ENCODE peak calls at places on chromosomes 16 and 17, in eight cellular contexts. Y, E, J, V, O, R, B and K are unnamed samples.

GRCh38 chr17:29839656-29840055 is 90.4 kb downstream of the SSH2 start:
- ATAC-seq in Y (no peak), E (no peak), J (no peak), V (no peak), O (no peak), R (no peak), B (no peak), K (no peak)

GRCh38 chr16:23324727-23325126 is 22.6 kb downstream of the SCNN1B start:
- ATAC-seq in Y (peak), E (no peak), J (no peak), V (peak), O (peak), R (peak), B (no peak), K (no peak)

GRCh38 chr17:58557981-58558380 is 43.5 kb upstream of the MTMR4 start:
- ATAC-seq in Y (no peak), E (no peak), J (no peak), V (no peak), O (no peak), R (no peak), B (no peak), K (no peak)

GRCh38 chr17:72056155-72056554 is 64.7 kb upstream of the SOX9 start:
- ATAC-seq in Y (no peak), E (no peak), J (no peak), V (no peak), O (no peak), R (no peak), B (no peak), K (no peak)

GRCh38 chr17:57874434-57875108 is 24.7 kb upstream of the MRPS23 start:
- ATAC-seq in Y (peak), E (peak), J (no peak), V (no peak), O (no peak), R (peak), B (peak), K (peak)

GRCh38 chr16:85520853-85521736 is 92.0 kb upstream of the GSE1 start:
- ATAC-seq in Y (peak), E (no peak), J (peak), V (no peak), O (no peak), R (peak), B (peak), K (no peak)

GRCh38 chr17:58184308-58184985 is 8.1 kb upstream of the EPX start:
- ATAC-seq in Y (no peak), E (peak), J (peak), V (no peak), O (peak), R (no peak), B (no peak), K (no peak)

GRCh38 chr17:20954794-20955193 is 88.0 kb downstream of the USP22 start:
- ATAC-seq in Y (no peak), E (no peak), J (no peak), V (no peak), O (no peak), R (no peak), B (peak), K (no peak)

GRCh38 chr17:9389116-9389515 is 186.5 kb downstream of the STX8 start:
- ATAC-seq in Y (peak), E (peak), J (no peak), V (no peak), O (peak), R (peak), B (peak), K (no peak)

GRCh38 chr16:20850981-20851380 is 44.7 kb downstream of the REXO5 start:
- ATAC-seq in Y (no peak), E (no peak), J (peak), V (no peak), O (peak), R (peak), B (no peak), K (peak)

GRCh38 chr17:9298135-9298534 is 276.8 kb downstream of the NTN1 start:
- ATAC-seq in Y (peak), E (no peak), J (no peak), V (no peak), O (no peak), R (no peak), B (no peak), K (no peak)

GRCh38 chr16:12729448-12729847 is 74.2 kb downstream of the CPPED1 start:
- ATAC-seq in Y (no peak), E (peak), J (no peak), V (no peak), O (no peak), R (no peak), B (no peak), K (no peak)

GRCh38 chr16:49158029-49158642 is 123.5 kb downstream of the CBLN1 start:
- ATAC-seq in Y (no peak), E (no peak), J (no peak), V (peak), O (no peak), R (no peak), B (no peak), K (no peak)

GRCh38 chr16:69469807-69470561 is 45.6 kb downstream of the CYB5B start:
- ATAC-seq in Y (no peak), E (no peak), J (peak), V (peak), O (peak), R (no peak), B (no peak), K (no peak)

GRCh38 chr17:66397486-66397885 is 95.1 kb downstream of the PRKCA start:
- ATAC-seq in Y (no peak), E (no peak), J (no peak), V (no peak), O (no peak), R (no peak), B (no peak), K (no peak)

GRCh38 chr16:3625911-3626732 is 14.7 kb upstream of the SLX4 start:
- ATAC-seq in Y (no peak), E (no peak), J (peak), V (peak), O (peak), R (no peak), B (no peak), K (no peak)

GRCh38 chr16:72960101-72960500 is 87.8 kb downstream of the ZFHX3 start:
- ATAC-seq in Y (no peak), E (no peak), J (no peak), V (peak), O (peak), R (no peak), B (no peak), K (no peak)

GRCh38 chr16:68197250-68197649 is 38.7 kb downstream of the ESRP2 start:
- ATAC-seq in Y (no peak), E (peak), J (no peak), V (peak), O (peak), R (no peak), B (no peak), K (no peak)
- H3K27ac ChIP-seq in Y (no peak), E (no peak), J (no peak), V (peak), O (no peak), R (no peak), B (no peak), K (no peak)

DNA sequence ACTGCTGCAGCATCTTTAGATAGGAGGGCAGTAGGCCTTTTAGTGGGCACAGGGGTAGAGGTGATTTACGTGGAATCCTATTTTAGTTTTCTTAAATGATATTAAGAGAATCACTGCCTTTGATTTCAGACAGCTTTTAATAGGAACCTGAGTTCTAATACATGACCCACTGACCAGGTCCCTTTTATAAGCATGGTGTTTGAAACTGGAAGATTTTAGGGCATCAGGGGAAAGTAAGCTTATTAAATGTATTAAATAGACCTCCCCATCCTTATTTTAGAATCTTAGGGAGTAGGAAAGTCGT is 2.0 kb downstream of the MSL1 start:
- ATAC-seq in Y (no peak), E (no peak), J (no peak), V (no peak), O (no peak), R (no peak), B (no peak), K (no peak)
- TF ChIP-seq POLR2A in Y (no peak), E (no peak), J (no peak), V (no peak), O (no peak), R (no peak), B (no peak), K (no peak)

GRCh38 chr16:31452631-31453106 is 6.6 kb upstream of the ARMC5 start:
- ATAC-seq in Y (peak), E (peak), J (peak), V (no peak), O (peak), R (no peak), B (peak), K (peak)

GRCh38 chr16:31451201-31451600 is 8.1 kb upstream of the ARMC5 start:
- ATAC-seq in Y (no peak), E (no peak), J (no peak), V (no peak), O (no peak), R (no peak), B (no peak), K (no peak)

GRCh38 chr16:31455601-31456314 is 3.5 kb upstream of the ARMC5 start:
- ATAC-seq in Y (no peak), E (no peak), J (no peak), V (no peak), O (no peak), R (no peak), B (no peak), K (no peak)

GRCh38 chr16:31451681-31452351 is 7.5 kb upstream of the ARMC5 start:
- ATAC-seq in Y (peak), E (peak), J (peak), V (peak), O (peak), R (peak), B (peak), K (peak)

GRCh38 chr16:31453255-31454204 is 5.8 kb upstream of the ARMC5 start:
- ATAC-seq in Y (peak), E (peak), J (no peak), V (peak), O (peak), R (no peak), B (no peak), K (peak)
- H3K27ac ChIP-seq in Y (peak), E (peak), J (peak), V (peak), O (peak), R (peak), B (peak), K (peak)

DNA sequence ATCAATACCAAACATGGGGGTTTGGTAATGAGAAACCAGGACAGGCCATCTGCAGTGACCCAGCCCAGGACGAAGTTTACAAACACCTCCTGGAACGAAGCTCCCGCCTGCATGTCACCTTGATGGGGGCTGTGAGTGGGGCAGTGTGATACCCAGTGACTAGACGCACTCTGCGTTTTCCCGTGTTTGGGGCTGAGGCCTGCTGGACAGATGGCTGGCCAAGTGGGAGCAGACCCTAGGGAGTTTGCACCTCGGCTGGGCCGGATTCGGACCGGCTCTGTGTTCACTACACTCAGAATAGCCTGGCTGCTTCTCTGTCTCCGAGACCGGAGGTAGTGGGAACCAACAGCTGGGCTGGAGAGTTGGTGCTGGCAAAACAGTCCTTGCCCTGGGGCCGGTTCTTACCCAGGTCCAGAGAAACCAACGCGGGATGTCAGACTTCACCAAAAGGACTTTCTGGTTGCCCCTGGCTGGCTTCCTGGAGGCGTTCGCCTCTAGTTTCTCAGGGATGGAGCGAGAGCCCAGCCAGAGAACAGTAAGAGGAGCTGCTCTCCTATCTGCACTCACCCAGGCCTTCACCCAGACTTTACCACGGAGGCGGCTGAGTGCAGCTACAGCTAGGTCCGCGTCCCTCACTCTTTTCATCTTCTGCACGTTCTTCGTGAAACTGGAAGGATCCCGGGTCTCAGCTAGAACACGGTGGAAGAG is 20.4 kb downstream of the CARHSP1 start:
- ATAC-seq in Y (no peak), E (peak), J (no peak), V (no peak), O (peak), R (no peak), B (no peak), K (no peak)
- TF ChIP-seq POLR2A in Y (no peak), E (no peak), J (no peak), V (no peak), O (no peak), R (no peak), B (no peak), K (no peak)

DNA sequence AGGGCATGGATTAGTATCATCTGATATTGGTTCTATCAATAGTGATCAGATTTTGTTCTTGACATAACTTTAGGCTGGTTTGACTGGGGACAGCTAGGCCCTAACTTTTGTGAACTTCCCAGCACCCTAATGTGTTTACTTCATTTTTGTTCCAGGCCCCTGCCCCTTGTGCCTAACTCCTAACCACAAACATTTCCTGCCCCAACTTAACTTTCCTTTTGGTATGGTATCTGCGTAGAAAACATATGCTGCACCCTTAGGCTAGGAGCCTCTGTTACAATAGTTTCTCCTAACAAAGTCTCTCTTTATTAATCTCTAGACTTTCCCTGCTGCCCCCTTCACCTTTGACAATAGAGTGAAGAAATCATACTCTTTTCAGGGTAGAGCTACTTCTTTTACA is 2.5 kb downstream of the ADPRM start:
- ATAC-seq in Y (no peak), E (no peak), J (no peak), V (no peak), O (no peak), R (no peak), B (no peak), K (no peak)
- H3K27ac ChIP-seq in Y (no peak), E (no peak), J (no peak), V (no peak), O (no peak), R (no peak), B (no peak), K (no peak)